ENCODE peak calls at places on chromosomes 12 and 14, in nine cellular contexts. C is astrocyte, F is A673, B is HCT116, J is K562, E is hepatocyte, P is DND-41, V is H1, K is endothelial cell of umbilical vein. M is an unnamed sample.

GRCh38 chr14:34926552-34926951 is 51.4 kb upstream of the BAZ1A start:
- DNase-seq in C (peak; percentile 52), F (no peak), B (no peak), J (no peak), E (no peak), P (no peak), V (no peak), K (peak; percentile 60), M (peak; percentile 14)

GRCh38 chr12:119239040-119239439 is 60.3 kb downstream of the HSPB8 start:
- DNase-seq in C (no peak), F (no peak), B (no peak), J (no peak), E (no peak), P (no peak), V (no peak), K (no peak), M (no peak)

GRCh38 chr14:77059276-77059934 is 30.9 kb upstream of the IRF2BPL start:
- DNase-seq in C (peak; percentile 96), F (peak; percentile 85), B (peak; percentile 67), J (peak; percentile 77), E (peak; percentile 60), P (no peak), V (no peak), K (peak; percentile 94), M (peak; percentile 95)

GRCh38 chr12:114812858-114813761 is 129.1 kb upstream of the TBX3 start:
- DNase-seq in C (peak; percentile 32), F (no peak), B (no peak), J (no peak), E (peak; percentile 63), P (no peak), V (no peak), K (no peak), M (peak; percentile 92)

GRCh38 chr12:19144287-19144686 is 14.8 kb downstream of the PLEKHA5 start:
- DNase-seq in C (no peak), F (no peak), B (no peak), J (peak; percentile 4), E (no peak), P (no peak), V (no peak), K (no peak), M (no peak)

GRCh38 chr14:95218006-95218405 is 60.7 kb upstream of the DICER1 start:
- DNase-seq in C (no peak), F (no peak), B (no peak), J (no peak), E (no peak), P (no peak), V (no peak), K (no peak), M (no peak)

GRCh38 chr12:75482636-75483035 is 2.1 kb downstream of the GLIPR1 start:
- DNase-seq in C (no peak), F (peak; percentile 43), B (no peak), J (no peak), E (no peak), P (no peak), V (no peak), K (no peak), M (no peak)

GRCh38 chr12:97308576-97309198 is 153.9 kb upstream of the RMST start:
- DNase-seq in C (peak; percentile 42), F (peak; percentile 52), B (peak; percentile 46), J (peak; percentile 24), E (peak; percentile 58), P (no peak), V (no peak), K (peak; percentile 77), M (peak; percentile 65)

GRCh38 chr12:132578826-132579225 is 31.6 kb downstream of the LRCOL1 start:
- DNase-seq in C (no peak), F (no peak), B (no peak), J (no peak), E (no peak), P (no peak), V (no peak), K (no peak), M (no peak)

GRCh38 chr12:26749781-26750180 is 83.2 kb downstream of the ITPR2 start:
- DNase-seq in C (no peak), F (no peak), B (no peak), J (no peak), E (no peak), P (no peak), V (no peak), K (no peak), M (no peak)

GRCh38 chr12:49420556-49420955 is 53.3 kb downstream of the SPATS2 start:
- DNase-seq in C (no peak), F (no peak), B (no peak), J (no peak), E (no peak), P (no peak), V (no peak), K (no peak), M (no peak)

GRCh38 chr12:524167-524951 is 64.6 kb downstream of the B4GALNT3 start:
- DNase-seq in C (no peak), F (peak; percentile 19), B (no peak), J (no peak), E (no peak), P (no peak), V (no peak), K (peak; percentile 57), M (peak; percentile 35)

GRCh38 chr12:51421266-51421884 is 3.3 kb upstream of the SLC4A8 start:
- DNase-seq in C (peak; percentile 36), F (peak; percentile 64), B (peak; percentile 59), J (peak; percentile 44), E (peak; percentile 82), P (peak; percentile 72), V (peak; percentile 15), K (peak; percentile 63), M (peak; percentile 84)
- TF ChIP-seq CTCF in C (peak; percentile 56), F (peak; percentile 58), B (peak; percentile 72), J (peak; percentile 80), E (peak; percentile 70), P (peak; percentile 88), V (peak; percentile 84), K (peak; percentile 68), M (peak; percentile 79)

DNA sequence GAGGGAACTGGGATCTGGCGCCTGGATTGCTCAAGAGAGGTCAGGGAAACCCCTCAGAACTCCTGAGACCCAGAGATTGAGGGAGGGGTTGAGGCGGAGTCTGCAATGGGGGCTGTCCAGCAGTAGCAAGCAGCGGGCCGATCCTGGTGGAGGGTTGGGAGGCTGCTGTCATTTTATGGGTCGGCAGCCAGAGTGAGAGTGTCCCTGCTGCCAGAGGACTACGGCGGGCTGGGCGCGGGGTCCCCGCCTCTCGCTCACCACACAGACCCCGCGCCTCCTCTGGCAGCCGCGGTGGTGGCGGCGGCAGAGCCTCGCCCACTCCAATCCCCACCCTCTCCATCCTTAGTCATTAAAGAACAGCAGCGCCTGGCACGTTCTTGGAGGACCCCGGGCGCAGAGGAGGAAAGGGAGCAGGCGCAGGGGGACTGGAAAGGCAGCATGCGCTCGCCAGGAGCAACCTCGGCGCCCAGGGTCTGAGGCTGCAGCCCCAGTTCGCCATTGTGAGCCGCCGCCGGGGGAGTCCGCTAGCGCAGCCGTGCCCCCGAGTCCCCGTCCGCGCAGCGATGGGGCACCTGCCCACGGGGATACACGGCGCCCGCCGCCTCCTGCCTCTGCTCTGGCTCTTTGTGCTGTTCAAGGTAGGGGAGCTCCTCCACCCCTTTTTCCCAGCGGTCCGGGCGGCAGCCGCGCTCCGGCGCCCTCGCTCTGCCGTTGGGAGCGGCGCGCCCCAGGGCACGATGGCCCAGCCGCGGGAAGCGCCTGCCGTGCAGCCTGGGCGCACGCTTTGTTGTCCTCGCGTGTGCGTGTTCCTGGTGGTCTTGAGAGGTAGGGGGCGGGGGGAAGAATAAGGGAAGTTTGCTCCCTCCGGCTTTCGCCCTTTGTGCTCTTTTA is at the start of gene PTPRO:
- DNase-seq in C (peak; percentile 6), F (peak; percentile 40), B (no peak), J (no peak), E (peak; percentile 32), P (no peak), V (peak; percentile 23), K (no peak), M (no peak)
- TF ChIP-seq EZH2 in C (no peak), F (no peak), B (no peak), J (no peak), E (no peak), P (no peak), V (no peak), K (peak; percentile 53), M (no peak)

DNA sequence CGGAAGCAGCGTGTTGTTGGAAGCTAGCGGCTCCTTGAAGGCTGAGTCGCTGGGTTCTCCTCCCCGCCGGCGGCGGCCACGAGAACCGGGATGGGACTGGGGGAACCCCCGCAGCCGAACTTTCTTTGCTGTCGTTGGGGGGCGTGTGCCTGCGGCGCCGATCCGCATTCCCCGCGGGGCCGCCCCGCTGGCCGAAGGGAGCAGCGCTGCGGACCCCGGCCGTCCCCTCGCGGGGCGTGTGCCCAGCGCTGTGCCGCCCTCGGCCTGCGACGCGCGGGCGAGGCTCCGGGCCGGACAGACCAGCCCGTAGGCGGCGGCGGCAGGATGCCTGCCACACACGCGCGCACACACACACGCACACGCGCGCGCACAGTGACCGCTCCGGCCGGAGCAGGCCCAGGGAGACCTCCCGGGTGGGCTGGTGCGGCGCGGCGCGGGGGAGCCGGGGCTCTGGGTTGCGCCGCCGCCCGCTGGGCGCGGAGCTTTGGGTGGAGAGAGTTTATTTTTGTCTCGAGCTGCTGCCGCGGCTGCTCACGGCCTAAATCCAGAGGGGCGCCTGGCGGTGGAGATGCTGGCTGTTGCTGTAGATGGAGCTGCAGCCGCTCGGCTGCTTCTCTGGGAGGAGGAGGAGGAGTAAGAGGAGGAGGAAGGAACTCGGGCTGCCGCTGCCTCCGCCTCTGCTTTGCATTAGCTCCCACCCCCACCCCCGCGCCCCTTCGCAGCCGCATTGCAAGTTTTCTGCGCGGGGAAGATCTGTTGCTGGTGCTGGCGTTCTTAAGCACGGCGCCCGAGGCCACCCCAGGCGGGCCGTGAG is at the start of gene SAMD4A:
- DNase-seq in C (peak; percentile 82), F (peak; percentile 92), B (no peak), J (peak; percentile 37), E (peak; percentile 86), P (peak; percentile 77), V (no peak), K (peak; percentile 84), M (peak; percentile 95)
- TF ChIP-seq CTCF in C (no peak), F (peak; percentile 44), B (peak; percentile 17), J (no peak), E (peak; percentile 34), P (peak; percentile 51), V (no peak), K (peak; percentile 34), M (peak; percentile 53)

GRCh38 chr12:8455727-8456360 is at the start of gene CLEC6A:
- DNase-seq in C (no peak), F (no peak), B (no peak), J (no peak), E (no peak), P (no peak), V (no peak), K (no peak), M (no peak)

GRCh38 chr12:8465597-8465996 is 9.8 kb downstream of the CLEC6A start:
- DNase-seq in C (no peak), F (no peak), B (no peak), J (no peak), E (no peak), P (no peak), V (no peak), K (no peak), M (no peak)

GRCh38 chr12:8466171-8466692 is 10.5 kb downstream of the CLEC6A start:
- DNase-seq in C (no peak), F (no peak), B (no peak), J (no peak), E (no peak), P (no peak), V (no peak), K (no peak), M (no peak)

DNA sequence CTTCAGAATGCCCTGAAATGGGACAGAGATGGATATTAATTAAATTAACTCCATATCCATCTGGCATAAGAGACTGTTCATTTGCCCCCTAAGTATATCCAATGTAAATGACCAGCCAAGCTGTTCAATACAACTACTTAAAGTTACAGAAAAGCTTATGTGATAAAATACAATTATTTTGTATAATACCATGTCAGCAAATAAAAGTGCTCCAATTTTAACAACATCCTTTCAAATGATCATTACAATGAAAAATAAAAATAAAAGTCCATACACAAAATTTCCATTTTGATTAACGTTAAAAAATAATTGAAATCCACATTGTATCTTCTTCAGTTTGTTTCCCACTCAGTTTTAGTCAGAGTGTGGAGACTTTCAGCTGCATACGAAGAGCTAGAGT is 5.7 kb downstream of the CLEC6A start:
- DNase-seq in C (no peak), F (no peak), B (no peak), J (no peak), E (no peak), P (no peak), V (no peak), K (no peak), M (no peak)
- TF ChIP-seq EZH2 in C (no peak), F (no peak), B (no peak), J (no peak), E (no peak), P (no peak), V (no peak), K (no peak), M (no peak)